ENCODE peak calls at places on chromosome 9, in five cellular contexts. K is body of pancreas, P is K562, Z is transverse colon, L is right lobe of liver. C is an unnamed sample.

GRCh38 chr9:95365766-95366165 is 48.3 kb upstream of the FANCC start:
- DNase-seq in K (no peak), P (no peak), Z (no peak), L (no peak), C (no peak)

GRCh38 chr9:127506117-127506813 is 55.0 kb downstream of the LRSAM1 start:
- DNase-seq in K (no peak), P (no peak), Z (no peak), L (no peak), C (no peak)

GRCh38 chr9:14645648-14646047 is 47.6 kb downstream of the ZDHHC21 start:
- DNase-seq in K (no peak), P (no peak), Z (no peak), L (no peak), C (no peak)

GRCh38 chr9:5851445-5851844 is 18.5 kb upstream of the ERMP1 start:
- DNase-seq in K (peak), P (peak), Z (peak), L (no peak), C (peak)

GRCh38 chr9:7756088-7756487 is 43.5 kb downstream of the DMAC1 start:
- DNase-seq in K (no peak), P (no peak), Z (no peak), L (no peak), C (no peak)

GRCh38 chr9:91248707-91249106 is 113.0 kb downstream of the AUH start:
- DNase-seq in K (no peak), P (no peak), Z (no peak), L (no peak), C (no peak)

GRCh38 chr9:3525088-3525835 is 539 bp downstream of the RFX3 start:
- DNase-seq in K (no peak), P (no peak), Z (no peak), L (peak), C (no peak)

GRCh38 chr9:137550958-137551655 is 572 bp upstream of the MRPL41 start:
- DNase-seq in K (peak), P (no peak), Z (no peak), L (no peak), C (peak)

GRCh38 chr9:36632892-36633291 is 60.2 kb downstream of the MELK start:
- DNase-seq in K (no peak), P (no peak), Z (no peak), L (no peak), C (no peak)

GRCh38 chr9:125894566-125894965 is 147.4 kb downstream of the PBX3 start:
- DNase-seq in K (no peak), P (no peak), Z (no peak), L (no peak), C (no peak)

GRCh38 chr9:128920381-128921058 is at the start of gene PHYHD1:
- DNase-seq in K (peak), P (no peak), Z (no peak), L (peak), C (peak)

GRCh38 chr9:88531920-88532319 is 3.1 kb upstream of the NXNL2 start:
- DNase-seq in K (no peak), P (no peak), Z (no peak), L (no peak), C (no peak)

GRCh38 chr9:89633920-89634319 is 29.1 kb downstream of the GADD45G start:
- DNase-seq in K (no peak), P (no peak), Z (no peak), L (no peak), C (no peak)

GRCh38 chr9:112337547-112337946 is 4.1 kb upstream of the PTBP3 start:
- DNase-seq in K (no peak), P (no peak), Z (no peak), L (no peak), C (no peak)

GRCh38 chr9:112711050-112711689 is 6.7 kb downstream of the INIP start:
- DNase-seq in K (peak), P (peak), Z (no peak), L (no peak), C (no peak)

DNA sequence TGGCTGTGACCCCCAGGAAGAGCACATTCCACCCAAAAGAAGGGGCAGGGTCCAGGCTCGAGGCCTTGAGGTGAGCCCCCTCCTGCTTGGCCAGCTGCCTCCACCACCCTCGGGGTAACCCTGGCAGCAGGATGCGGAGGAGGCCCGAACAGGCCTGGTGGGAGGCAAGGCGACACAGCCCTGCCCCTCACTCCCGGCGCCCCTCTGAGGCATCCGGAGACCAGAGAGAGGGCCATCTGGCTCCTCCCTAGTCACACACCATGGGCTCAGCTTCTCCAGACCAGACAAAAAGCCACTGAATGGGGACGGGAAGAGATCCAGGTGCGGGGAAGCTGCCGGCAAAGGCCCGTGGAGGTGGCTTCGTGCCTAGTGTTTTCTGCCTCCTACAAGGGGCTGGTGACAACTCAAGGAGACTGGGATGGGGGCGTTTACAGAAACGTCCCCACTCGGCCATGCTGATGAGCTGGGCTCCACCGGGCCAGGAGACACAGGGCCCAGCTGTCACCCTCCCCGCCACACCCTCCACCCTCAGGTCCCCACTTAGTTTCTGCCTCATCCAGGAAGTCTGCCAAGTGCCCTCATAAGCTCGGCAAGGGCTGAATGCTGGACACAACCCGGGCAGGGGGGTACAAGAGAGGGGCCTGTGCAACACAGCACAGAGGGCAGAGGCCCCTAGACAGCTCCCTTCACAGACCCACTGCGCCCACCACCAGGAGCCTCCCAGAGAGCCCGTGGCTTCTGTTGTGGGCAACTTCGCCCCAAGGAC is 41.9 kb downstream of the NACC2 start:
- DNase-seq in K (no peak), P (no peak), Z (no peak), L (no peak), C (no peak)
- H3K27ac ChIP-seq in K (peak), P (no peak), Z (peak), L (no peak), C (no peak)

GRCh38 chr9:38309324-38310195 is 82.9 kb upstream of the ALDH1B1 start:
- DNase-seq in K (no peak), P (no peak), Z (no peak), L (no peak), C (no peak)
- H3K4me3 ChIP-seq in K (no peak), P (no peak), Z (no peak), L (no peak), C (no peak)

DNA sequence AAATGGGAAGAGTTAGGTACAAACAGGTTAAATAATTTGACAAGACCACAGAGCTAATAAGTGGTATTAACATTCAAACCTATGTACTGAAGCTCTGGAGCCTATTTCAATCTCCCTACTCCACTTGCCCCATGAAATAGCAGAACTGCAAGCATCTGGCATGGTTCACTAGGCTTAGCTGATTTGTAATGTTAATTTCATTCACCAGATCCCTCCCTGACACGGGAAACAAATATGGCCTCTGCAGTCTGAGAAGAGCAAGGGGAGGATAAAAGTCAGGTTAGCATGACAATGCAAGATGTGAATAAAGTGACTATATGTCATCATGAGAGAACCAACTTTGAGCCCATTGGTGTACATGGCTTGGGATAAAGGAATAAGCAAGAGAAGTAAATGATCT is 428.8 kb downstream of the BRINP1 start:
- DNase-seq in K (no peak), P (no peak), Z (no peak), L (no peak), C (no peak)
- TF ChIP-seq POLR2A in K (no peak), P (no peak), Z (no peak), L (no peak), C (no peak)

DNA sequence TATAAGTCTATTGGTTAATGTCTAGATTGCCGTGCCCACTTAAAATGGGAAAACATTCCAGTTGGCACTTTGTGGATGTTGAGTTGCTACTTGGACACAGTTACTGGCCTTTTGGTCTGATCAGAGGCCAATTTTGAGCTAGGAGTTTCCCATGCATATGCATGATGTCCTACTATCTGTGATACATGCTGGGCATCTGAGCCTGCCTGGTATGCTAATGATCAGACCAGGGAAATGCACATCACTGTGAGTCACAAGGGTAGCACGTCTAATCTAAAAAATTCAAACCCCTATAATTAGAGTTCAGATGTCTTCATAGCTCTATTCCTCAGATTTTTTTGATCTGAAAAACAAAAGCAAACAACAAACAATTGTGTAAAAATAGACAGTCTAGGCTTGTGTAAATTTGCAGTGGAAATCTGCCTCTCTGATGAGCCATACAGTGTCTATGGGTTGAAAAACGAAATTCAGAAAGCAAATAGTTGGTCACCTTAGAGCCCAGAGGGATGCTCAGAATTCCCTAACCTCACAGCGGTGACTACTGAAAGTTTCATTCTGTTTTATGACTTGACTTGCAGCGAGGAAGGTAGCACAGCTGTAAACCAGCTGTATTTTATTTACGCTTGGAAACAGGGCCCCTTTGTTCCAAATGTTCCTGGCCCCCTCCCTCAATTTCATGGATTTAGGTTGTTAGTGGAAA is 37.3 kb downstream of the PALM2AKAP2 start:
- DNase-seq in K (no peak), P (no peak), Z (no peak), L (no peak), C (no peak)
- H3K27ac ChIP-seq in K (peak), P (no peak), Z (peak), L (peak), C (no peak)

GRCh38 chr9:84947412-84947972 is 278.0 kb downstream of the NTRK2 start:
- DNase-seq in K (no peak), P (no peak), Z (peak), L (no peak), C (no peak)
- H3K4me3 ChIP-seq in K (no peak), P (no peak), Z (no peak), L (no peak), C (no peak)

GRCh38 chr9:106920701-106921283 is 57.8 kb downstream of the ZNF462 start:
- DNase-seq in K (peak), P (no peak), Z (peak), L (no peak), C (no peak)

GRCh38 chr9:106921989-106922388 is 59.0 kb downstream of the ZNF462 start:
- DNase-seq in K (no peak), P (no peak), Z (no peak), L (no peak), C (no peak)

GRCh38 chr9:106918825-106919509 is 56.0 kb downstream of the ZNF462 start:
- DNase-seq in K (no peak), P (no peak), Z (no peak), L (no peak), C (no peak)

GRCh38 chr9:106920091-106920490 is 57.1 kb downstream of the ZNF462 start:
- DNase-seq in K (no peak), P (no peak), Z (no peak), L (no peak), C (no peak)

GRCh38 chr9:106921341-106921899 is 58.5 kb downstream of the ZNF462 start:
- DNase-seq in K (peak), P (peak), Z (peak), L (no peak), C (peak)
- TF ChIP-seq POLR2A in K (no peak), P (no peak), Z (no peak), L (no peak), C (peak)

GRCh38 chr9:120935383-120935857 is 8.8 kb upstream of the TRAF1 start:
- DNase-seq in K (peak), P (peak), Z (peak), L (peak), C (peak)

GRCh38 chr9:120936011-120936763 is 9.6 kb upstream of the TRAF1 start:
- DNase-seq in K (peak), P (peak), Z (peak), L (peak), C (peak)

GRCh38 chr9:120937127-120937526 is 10.5 kb upstream of the TRAF1 start:
- DNase-seq in K (no peak), P (no peak), Z (no peak), L (no peak), C (no peak)

GRCh38 chr9:120936764-120937122 is 10.1 kb upstream of the TRAF1 start:
- DNase-seq in K (no peak), P (no peak), Z (no peak), L (no peak), C (no peak)

DNA sequence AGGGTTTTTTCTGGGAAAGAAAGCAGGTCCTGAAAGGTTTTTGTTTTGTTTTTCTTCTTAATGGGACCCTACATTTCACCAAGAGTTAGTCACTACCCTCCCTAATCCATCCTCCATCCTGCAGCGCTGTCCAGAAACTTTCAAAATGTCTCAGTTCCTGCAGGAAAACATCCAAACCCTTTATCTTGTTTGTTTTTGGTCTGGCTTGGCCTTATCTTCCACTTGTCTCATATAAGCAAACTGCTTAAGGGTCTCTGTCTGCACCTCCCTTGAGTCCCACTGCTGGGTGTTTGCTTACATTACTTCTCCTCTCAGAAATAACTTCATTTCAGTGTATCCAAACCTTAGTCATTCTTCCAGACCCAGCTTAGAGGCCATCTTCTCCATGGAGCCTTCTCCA is 11.0 kb upstream of the TRAF1 start:
- DNase-seq in K (no peak), P (no peak), Z (no peak), L (no peak), C (no peak)
- H3K27ac ChIP-seq in K (no peak), P (no peak), Z (peak), L (no peak), C (peak)

GRCh38 chr9:130172858-130173461 is 756 bp downstream of the NCS1 start:
- DNase-seq in K (no peak), P (peak), Z (no peak), L (no peak), C (peak)
- H3K4me3 ChIP-seq in K (peak), P (peak), Z (peak), L (peak), C (peak)

GRCh38 chr9:84563691-84564090 is 105.8 kb upstream of the NTRK2 start:
- DNase-seq in K (no peak), P (no peak), Z (no peak), L (no peak), C (no peak)
- TF ChIP-seq POLR2A in K (no peak), P (no peak), Z (no peak), L (no peak), C (no peak)

GRCh38 chr9:133792721-133793470 is 54.7 kb upstream of the SARDH start:
- DNase-seq in K (peak), P (peak), Z (peak), L (peak), C (peak)

GRCh38 chr9:133791735-133792649 is 53.8 kb upstream of the SARDH start:
- DNase-seq in K (no peak), P (no peak), Z (no peak), L (no peak), C (no peak)

GRCh38 chr9:133795049-133795448 is 56.9 kb upstream of the SARDH start:
- DNase-seq in K (no peak), P (no peak), Z (no peak), L (no peak), C (no peak)

GRCh38 chr9:133794006-133794760 is 56.0 kb upstream of the SARDH start:
- DNase-seq in K (no peak), P (no peak), Z (no peak), L (no peak), C (no peak)

GRCh38 chr9:133793471-133793870 is 55.3 kb upstream of the SARDH start:
- DNase-seq in K (no peak), P (no peak), Z (no peak), L (no peak), C (no peak)
- H3K27ac ChIP-seq in K (peak), P (no peak), Z (no peak), L (no peak), C (no peak)

C was measured in thyroid gland.